ENCODE peak calls at places on chromosomes 11 and 22, in nine cellular contexts. V, C, Y, P, J, Z, F, H and N are unnamed samples.
A peak's percentile ranks its signal among the peaks of the same experiment; 100 is the strongest.

GRCh38 chr11:1152316-1153104 is 5.2 kb upstream of the MUC5AC start:
- DNase-seq in F (peak; percentile 48), C (no peak), H (peak; percentile 16), V (peak; percentile 88), P (no peak), Y (peak; percentile 21), J (no peak), Z (peak; percentile 12), N (no peak)

GRCh38 chr11:73478737-73479347 is 102.6 kb downstream of the RELT start:
- DNase-seq in P (peak; percentile 31), F (peak; percentile 27), Z (peak; percentile 37), H (peak; percentile 45), C (peak; percentile 26), Y (no peak), V (peak; percentile 51), J (no peak), N (peak; percentile 81)

GRCh38 chr22:47119181-47119580 is 356.7 kb downstream of the TBC1D22A start:
- DNase-seq in H (no peak), Y (no peak), J (no peak), P (no peak), F (no peak), Z (no peak), C (no peak), V (no peak), N (no peak)

GRCh38 chr11:72179804-72180396 is 12.0 kb upstream of the FOLR1 start:
- DNase-seq in H (no peak), Z (no peak), V (no peak), P (no peak), Y (no peak), J (no peak), F (no peak), C (no peak), N (no peak)

GRCh38 chr11:59668188-59668949 is 468 bp downstream of the PATL1 start:
- DNase-seq in J (no peak), V (peak; percentile 55), H (no peak), F (no peak), Z (peak; percentile 53), P (peak; percentile 76), Y (peak; percentile 57), C (no peak), N (peak; percentile 90)

GRCh38 chr11:63779044-63779443 is 10.5 kb upstream of the ZFTA start:
- DNase-seq in P (no peak), H (no peak), J (no peak), C (no peak), Y (no peak), F (no peak), Z (no peak), V (no peak), N (no peak)

GRCh38 chr22:18031670-18032454 is 7.5 kb upstream of the MICAL3 start:
- DNase-seq in P (no peak), H (no peak), Y (no peak), C (peak; percentile 82), F (peak; percentile 86), J (no peak), Z (no peak), V (peak; percentile 80), N (no peak)

GRCh38 chr22:32801436-32802290 is at the start of gene TIMP3:
- DNase-seq in H (peak; percentile 95), F (no peak), Z (no peak), Y (no peak), J (no peak), V (peak; percentile 7), P (peak; percentile 31), C (no peak), N (peak; percentile 90)

GRCh38 chr11:72681226-72682153 is 7.3 kb upstream of the PDE2A start:
- DNase-seq in C (no peak), V (no peak), P (no peak), F (no peak), H (no peak), J (no peak), Z (no peak), Y (no peak), N (no peak)

GRCh38 chr11:65204646-65205601 is 23.2 kb downstream of the CAPN1 start:
- DNase-seq in J (no peak), Y (peak; percentile 43), H (peak; percentile 92), Z (peak; percentile 37), F (no peak), P (peak; percentile 68), V (peak; percentile 48), C (no peak), N (peak; percentile 88)

GRCh38 chr11:33182246-33182878 is 21.1 kb upstream of the CSTF3 start:
- DNase-seq in F (no peak), V (no peak), Y (no peak), J (no peak), P (no peak), H (peak; percentile 23), C (no peak), Z (peak; percentile 15), N (no peak)

GRCh38 chr11:33179431-33179830 is 18.2 kb upstream of the CSTF3 start:
- DNase-seq in V (no peak), F (no peak), Z (no peak), H (no peak), P (no peak), C (no peak), Y (no peak), J (no peak), N (peak; percentile 24)

GRCh38 chr11:33178443-33179154 is 17.3 kb upstream of the CSTF3 start:
- DNase-seq in Z (no peak), V (no peak), F (no peak), J (no peak), C (no peak), H (no peak), P (peak; percentile 37), Y (no peak), N (peak; percentile 19)

GRCh38 chr11:33172996-33173395 is 11.7 kb upstream of the CSTF3 start:
- DNase-seq in V (no peak), Z (peak; percentile 32), H (no peak), J (no peak), Y (peak; percentile 58), F (no peak), P (no peak), C (no peak), N (peak; percentile 48)

DNA sequence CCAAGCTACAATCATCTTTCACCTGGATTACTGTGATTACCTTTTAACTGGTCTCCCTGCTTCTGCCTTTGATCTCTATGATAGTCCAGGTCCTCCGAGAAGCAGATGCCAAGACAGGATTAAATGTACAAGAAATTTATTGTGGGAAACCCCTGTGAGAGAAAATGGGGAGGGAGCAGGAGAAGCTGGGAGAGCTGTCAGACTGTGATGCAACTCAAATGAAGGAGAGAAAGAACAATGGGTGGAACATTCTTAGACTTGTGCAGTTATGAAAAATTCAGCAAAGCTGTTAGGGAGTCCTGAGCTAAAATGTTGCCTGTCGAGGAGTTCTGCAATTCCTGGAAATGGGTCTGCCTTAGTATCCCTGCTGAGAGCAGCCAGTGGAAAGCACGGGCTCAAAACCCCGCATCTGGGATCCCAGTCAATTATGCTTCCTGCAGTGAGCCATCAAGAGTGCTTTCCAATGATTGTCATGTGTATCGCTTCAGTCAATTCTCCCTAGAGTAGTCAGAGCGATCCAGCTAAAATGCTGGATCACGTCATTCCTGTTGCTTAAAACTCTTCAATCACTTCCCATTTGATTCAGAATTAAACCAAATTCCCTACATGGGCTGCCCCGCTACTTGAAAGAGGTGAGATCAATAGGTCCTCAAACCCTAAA is 16.5 kb upstream of the CSTF3 start:
- DNase-seq in V (no peak), J (no peak), Z (no peak), H (no peak), Y (no peak), C (no peak), F (no peak), P (no peak), N (peak; percentile 55)
- TF ChIP-seq REST in V (no peak), J (no peak), Z (no peak), H (no peak), Y (no peak), C (no peak), F (no peak), P (no peak), N (no peak)

GRCh38 chr22:30313527-30314385 is 13.0 kb downstream of the TBC1D10A start:
- DNase-seq in P (no peak), F (no peak), C (no peak), Y (no peak), V (no peak), H (peak; percentile 44), J (no peak), Z (no peak), N (no peak)

GRCh38 chr22:30309981-30310672 is 16.6 kb downstream of the TBC1D10A start:
- DNase-seq in P (no peak), Y (peak; percentile 91), C (no peak), H (no peak), V (no peak), Z (no peak), F (no peak), J (peak; percentile 58), N (no peak)

GRCh38 chr22:30312053-30312452 is 14.7 kb downstream of the TBC1D10A start:
- DNase-seq in Y (no peak), J (no peak), H (no peak), P (no peak), Z (no peak), F (no peak), V (no peak), C (peak; percentile 51), N (no peak)

GRCh38 chr22:30308518-30309230 is 18.1 kb downstream of the TBC1D10A start:
- DNase-seq in P (peak; percentile 20), Z (no peak), V (no peak), H (no peak), J (peak; percentile 65), F (no peak), Y (no peak), C (no peak), N (no peak)

GRCh38 chr22:30310881-30311771 is 15.6 kb downstream of the TBC1D10A start:
- DNase-seq in Z (no peak), C (no peak), Y (no peak), F (no peak), V (no peak), H (no peak), J (no peak), P (no peak), N (no peak)
- TF ChIP-seq REST in Z (no peak), C (no peak), Y (no peak), F (no peak), V (no peak), H (no peak), J (no peak), P (no peak), N (no peak)

GRCh38 chr11:129317564-129317963 is 58.1 kb upstream of the BARX2 start:
- DNase-seq in H (no peak), P (no peak), J (no peak), V (no peak), Z (no peak), Y (peak; percentile 29), F (no peak), C (no peak), N (no peak)
- TF ChIP-seq REST in H (no peak), P (no peak), J (no peak), V (no peak), Z (no peak), Y (no peak), F (no peak), C (no peak), N (no peak)

DNA sequence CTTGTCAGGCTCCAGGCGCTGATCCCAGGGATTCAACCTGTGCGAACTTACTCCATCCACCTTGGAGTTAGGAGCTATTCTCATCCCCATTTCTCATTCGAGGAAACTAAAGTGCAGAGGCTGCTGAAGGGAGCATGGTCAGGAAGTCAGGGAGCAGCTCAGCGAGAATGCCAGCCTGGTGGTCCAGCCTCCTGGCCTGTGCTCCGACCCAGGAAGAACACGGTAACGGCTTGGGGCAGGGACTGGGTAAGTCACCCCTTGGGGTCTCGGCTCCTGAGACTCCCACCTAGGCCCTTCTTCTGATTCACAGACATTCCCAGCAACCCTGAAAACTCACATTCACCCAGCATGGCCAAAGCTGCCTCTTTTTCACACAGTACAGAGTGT is 132.8 kb downstream of the CRYBB2 start:
- DNase-seq in F (no peak), V (no peak), J (no peak), Y (no peak), H (no peak), Z (no peak), P (no peak), C (no peak), N (no peak)
- TF ChIP-seq REST in F (no peak), V (no peak), J (no peak), Y (no peak), H (no peak), Z (no peak), P (no peak), C (no peak), N (no peak)